ENCODE peak calls at places on chromosomes 11 and 22, in six cellular contexts. J is stimulated activated CD4-positive, alpha-beta T cell treated with anti-CD3 and anti-CD28 coated beads, Interleukin-15, amount 100 ng/mL, for 1 hour; P is left colon; W is stimulated activated CD8-positive, alpha-beta memory T cell treated with anti-CD3 and anti-CD28 coated beads, Interleukin-7, amount 100 ng/mL, for 24 hours; E is anterior cingulate cortex; D is tibial artery. K is an unnamed sample.

GRCh38 chr11:9906043-9906791 is 242.3 kb downstream of the SWAP70 start:
- DNase-seq in J (no peak), P (no peak), W (no peak), E (no peak), D (no peak), K (no peak)

GRCh38 chr11:66331542-66332370 is 4.5 kb downstream of the RIN1 start:
- DNase-seq in J (no peak), P (no peak), W (no peak), E (no peak), D (peak; percentile 14), K (no peak)

GRCh38 chr11:67114275-67114896 is 4.7 kb upstream of the KDM2A start:
- DNase-seq in J (no peak), P (no peak), W (no peak), E (no peak), D (no peak), K (no peak)

GRCh38 chr22:29799217-29799680 is 32.1 kb downstream of the UQCR10 start:
- DNase-seq in J (no peak), P (peak; percentile 79), W (no peak), E (peak; percentile 60), D (peak; percentile 93), K (peak; percentile 70)

GRCh38 chr11:116473790-116474346 is 298.9 kb downstream of the BUD13 start:
- DNase-seq in J (no peak), P (no peak), W (no peak), E (no peak), D (no peak), K (no peak)

GRCh38 chr11:9351956-9352355 is 32.5 kb upstream of the IPO7 start:
- DNase-seq in J (no peak), P (no peak), W (no peak), E (no peak), D (no peak), K (no peak)

GRCh38 chr11:44133335-44133946 is 38.0 kb downstream of the EXT2 start:
- DNase-seq in J (no peak), P (no peak), W (no peak), E (no peak), D (no peak), K (no peak)

GRCh38 chr11:132056689-132057088 is 686.3 kb downstream of the NTM start:
- DNase-seq in J (no peak), P (no peak), W (no peak), E (no peak), D (no peak), K (no peak)

GRCh38 chr11:128772814-128773213 is 78.9 kb downstream of the FLI1 start:
- DNase-seq in J (no peak), P (peak; percentile 45), W (peak; percentile 16), E (no peak), D (peak; percentile 53), K (peak; percentile 65)

GRCh38 chr22:49688516-49689254 is 139.0 kb downstream of the BRD1 start:
- DNase-seq in J (no peak), P (no peak), W (no peak), E (no peak), D (no peak), K (no peak)

GRCh38 chr11:117096140-117096972 is 1.9 kb downstream of the SIK3 start:
- DNase-seq in J (no peak), P (peak; percentile 31), W (no peak), E (peak; percentile 29), D (no peak), K (peak; percentile 52)

GRCh38 chr11:73308003-73308962 is at the start of gene ARHGEF17:
- DNase-seq in J (peak; percentile 28), P (peak; percentile 71), W (no peak), E (peak; percentile 59), D (peak; percentile 76), K (peak; percentile 72)

GRCh38 chr11:30281476-30282288 is 41.2 kb upstream of the ARL14EP start:
- DNase-seq in J (no peak), P (no peak), W (no peak), E (no peak), D (no peak), K (no peak)

GRCh38 chr11:86162257-86162656 is 82.3 kb upstream of the EED start:
- DNase-seq in J (no peak), P (peak; percentile 65), W (no peak), E (no peak), D (peak; percentile 54), K (peak; percentile 27)

GRCh38 chr11:132405728-132406127 is 1035.3 kb downstream of the NTM start:
- DNase-seq in J (no peak), P (no peak), W (no peak), E (no peak), D (no peak), K (no peak)

GRCh38 chr11:61860054-61860903 is 31.1 kb downstream of the FADS3 start:
- DNase-seq in J (no peak), P (peak; percentile 58), W (no peak), E (no peak), D (no peak), K (peak; percentile 63)

GRCh38 chr22:49527611-49528419 is 299.9 kb downstream of the BRD1 start:
- DNase-seq in J (no peak), P (no peak), W (no peak), E (no peak), D (no peak), K (no peak)

GRCh38 chr22:25409240-25409639 is 155.2 kb upstream of the GRK3 start:
- DNase-seq in J (no peak), P (no peak), W (no peak), E (no peak), D (no peak), K (no peak)

GRCh38 chr11:38461751-38462150 is 1863.7 kb upstream of the RAG2 start:
- DNase-seq in J (no peak), P (no peak), W (no peak), E (no peak), D (no peak), K (no peak)

GRCh38 chr11:77503006-77503405 is 29.1 kb upstream of the PAK1 start:
- DNase-seq in J (no peak), P (no peak), W (no peak), E (no peak), D (no peak), K (no peak)

GRCh38 chr11:95337972-95338429 is 107.0 kb upstream of the SESN3 start:
- DNase-seq in J (no peak), P (no peak), W (no peak), E (no peak), D (no peak), K (no peak)

GRCh38 chr11:57529012-57529411 is 1.5 kb downstream of the TIMM10 start:
- DNase-seq in J (no peak), P (no peak), W (no peak), E (no peak), D (no peak), K (no peak)

GRCh38 chr11:111441443-111441842 is 62.4 kb upstream of the POU2AF1 start:
- DNase-seq in J (no peak), P (no peak), W (no peak), E (no peak), D (no peak), K (no peak)

GRCh38 chr22:45246060-45246985 is 5.6 kb upstream of the KIAA0930 start:
- DNase-seq in J (no peak), P (peak; percentile 85), W (no peak), E (no peak), D (no peak), K (peak; percentile 79)

GRCh38 chr11:104984818-104985217 is 16.4 kb upstream of the CASP4 start:
- DNase-seq in J (no peak), P (no peak), W (no peak), E (no peak), D (no peak), K (no peak)

GRCh38 chr11:69968407-69969347 is 109.4 kb upstream of the ANO1 start:
- DNase-seq in J (no peak), P (no peak), W (no peak), E (no peak), D (no peak), K (no peak)

GRCh38 chr22:49553076-49553475 is 274.6 kb downstream of the BRD1 start:
- DNase-seq in J (no peak), P (no peak), W (no peak), E (no peak), D (no peak), K (no peak)

GRCh38 chr11:46335858-46336600 is 11.2 kb upstream of the DGKZ start:
- DNase-seq in J (no peak), P (no peak), W (no peak), E (peak; percentile 60), D (no peak), K (no peak)

GRCh38 chr11:31817621-31818493 is 6.7 kb upstream of the PAX6 start:
- DNase-seq in J (no peak), P (no peak), W (no peak), E (peak; percentile 57), D (no peak), K (no peak)

GRCh38 chr22:38467904-38468760 is at the start of gene KDELR3:
- DNase-seq in J (peak; percentile 44), P (peak; percentile 61), W (peak; percentile 15), E (no peak), D (peak; percentile 39), K (peak; percentile 80)

GRCh38 chr11:118918128-118918685 is 7.5 kb downstream of the BCL9L start:
- DNase-seq in J (no peak), P (peak; percentile 95), W (no peak), E (no peak), D (peak; percentile 92), K (peak; percentile 92)

GRCh38 chr11:114318361-114318760 is 22.2 kb downstream of the NNMT start:
- DNase-seq in J (no peak), P (no peak), W (no peak), E (no peak), D (no peak), K (no peak)